ENCODE peak calls at places on chromosomes 11 and 22, in five cellular contexts. One of them, this sample, is unnamed.

GRCh38 chr11:35619754-35620640 is 1.7 kb downstream of the FJX1 start:
- DNase-seq in GM10248: peak
- DNase-seq in fibroblast of mammary gland: no peak
- DNase-seq in nephron progenitor cell: peak
- DNase-seq in sigmoid colon: peak
- DNase-seq in this sample: peak

GRCh38 chr11:8192016-8192895 is 23.4 kb upstream of the RIC3 start:
- DNase-seq in GM10248: peak
- DNase-seq in nephron progenitor cell: peak
- DNase-seq in fibroblast of mammary gland: peak
- DNase-seq in sigmoid colon: no peak
- DNase-seq in this sample: peak

GRCh38 chr11:44637477-44637876 is 72.0 kb downstream of the CD82 start:
- DNase-seq in sigmoid colon: no peak
- DNase-seq in GM10248: no peak
- DNase-seq in nephron progenitor cell: no peak
- DNase-seq in fibroblast of mammary gland: peak
- DNase-seq in this sample: no peak

GRCh38 chr22:42932857-42933782 is 76.0 kb upstream of the ARFGAP3 start:
- DNase-seq in nephron progenitor cell: no peak
- DNase-seq in fibroblast of mammary gland: no peak
- DNase-seq in GM10248: peak
- DNase-seq in sigmoid colon: no peak
- DNase-seq in this sample: no peak

GRCh38 chr11:25094085-25094802 is 597.4 kb downstream of the LUZP2 start:
- DNase-seq in fibroblast of mammary gland: no peak
- DNase-seq in nephron progenitor cell: no peak
- DNase-seq in sigmoid colon: no peak
- DNase-seq in GM10248: no peak
- DNase-seq in this sample: no peak

GRCh38 chr22:32828150-32828549 is 26.6 kb downstream of the TIMP3 start:
- DNase-seq in fibroblast of mammary gland: no peak
- DNase-seq in sigmoid colon: peak
- DNase-seq in GM10248: no peak
- DNase-seq in nephron progenitor cell: no peak
- DNase-seq in this sample: no peak

GRCh38 chr11:116911981-116912734 is 74.7 kb upstream of the APOA1 start:
- DNase-seq in nephron progenitor cell: no peak
- DNase-seq in GM10248: no peak
- DNase-seq in sigmoid colon: no peak
- DNase-seq in fibroblast of mammary gland: peak
- DNase-seq in this sample: no peak

GRCh38 chr11:120035756-120036155 is 102.2 kb downstream of the TRIM29 start:
- DNase-seq in fibroblast of mammary gland: no peak
- DNase-seq in sigmoid colon: no peak
- DNase-seq in GM10248: no peak
- DNase-seq in nephron progenitor cell: no peak
- DNase-seq in this sample: no peak

GRCh38 chr11:32427616-32427934 is 7.8 kb downstream of the WT1 start:
- DNase-seq in sigmoid colon: no peak
- DNase-seq in fibroblast of mammary gland: no peak
- DNase-seq in GM10248: no peak
- DNase-seq in nephron progenitor cell: no peak
- DNase-seq in this sample: no peak

GRCh38 chr11:76857776-76858461 is 2.8 kb upstream of the ACER3 start:
- DNase-seq in GM10248: no peak
- DNase-seq in nephron progenitor cell: no peak
- DNase-seq in fibroblast of mammary gland: no peak
- DNase-seq in sigmoid colon: no peak
- DNase-seq in this sample: no peak

GRCh38 chr22:43869799-43870198 is 7.5 kb upstream of the SULT4A1 start:
- DNase-seq in sigmoid colon: no peak
- DNase-seq in GM10248: no peak
- DNase-seq in nephron progenitor cell: no peak
- DNase-seq in fibroblast of mammary gland: no peak
- DNase-seq in this sample: no peak

GRCh38 chr11:85889676-85890579 is 34.7 kb downstream of the CCDC83 start:
- DNase-seq in fibroblast of mammary gland: peak
- DNase-seq in GM10248: no peak
- DNase-seq in sigmoid colon: no peak
- DNase-seq in nephron progenitor cell: no peak
- DNase-seq in this sample: no peak

GRCh38 chr11:64457416-64458010 is 98.6 kb downstream of the RPS6KA4 start:
- DNase-seq in fibroblast of mammary gland: no peak
- DNase-seq in sigmoid colon: peak
- DNase-seq in GM10248: no peak
- DNase-seq in nephron progenitor cell: no peak
- DNase-seq in this sample: no peak

GRCh38 chr11:19713221-19714092 is 820 bp downstream of the NAV2 start:
- DNase-seq in fibroblast of mammary gland: no peak
- DNase-seq in sigmoid colon: peak
- DNase-seq in GM10248: no peak
- DNase-seq in nephron progenitor cell: peak
- DNase-seq in this sample: peak

GRCh38 chr11:95469268-95469667 is 238.3 kb upstream of the SESN3 start:
- DNase-seq in fibroblast of mammary gland: peak
- DNase-seq in nephron progenitor cell: no peak
- DNase-seq in GM10248: no peak
- DNase-seq in sigmoid colon: no peak
- DNase-seq in this sample: no peak

GRCh38 chr11:2664886-2665746 is 34.7 kb downstream of the KCNQ1OT1 start:
- DNase-seq in sigmoid colon: peak
- DNase-seq in GM10248: no peak
- DNase-seq in fibroblast of mammary gland: no peak
- DNase-seq in nephron progenitor cell: no peak
- DNase-seq in this sample: no peak

GRCh38 chr22:48872271-48873260 is 955.1 kb downstream of the BRD1 start:
- DNase-seq in fibroblast of mammary gland: no peak
- DNase-seq in GM10248: no peak
- DNase-seq in nephron progenitor cell: no peak
- DNase-seq in sigmoid colon: peak
- DNase-seq in this sample: no peak

GRCh38 chr11:73308963-73309960 is 1.2 kb downstream of the ARHGEF17 start:
- DNase-seq in nephron progenitor cell: peak
- DNase-seq in sigmoid colon: peak
- DNase-seq in GM10248: no peak
- DNase-seq in fibroblast of mammary gland: peak
- DNase-seq in this sample: peak

GRCh38 chr11:2930705-2931415 is 1.6 kb upstream of the PHLDA2 start:
- DNase-seq in sigmoid colon: peak
- DNase-seq in fibroblast of mammary gland: peak
- DNase-seq in nephron progenitor cell: peak
- DNase-seq in GM10248: peak
- DNase-seq in this sample: peak

GRCh38 chr11:126419801-126420729 is 64.6 kb downstream of the ST3GAL4 start:
- DNase-seq in GM10248: peak
- DNase-seq in nephron progenitor cell: no peak
- DNase-seq in fibroblast of mammary gland: peak
- DNase-seq in sigmoid colon: no peak
- DNase-seq in this sample: no peak

GRCh38 chr22:50268655-50269113 is 1.5 kb downstream of the MAPK11 start:
- DNase-seq in nephron progenitor cell: no peak
- DNase-seq in GM10248: no peak
- DNase-seq in fibroblast of mammary gland: peak
- DNase-seq in sigmoid colon: no peak
- DNase-seq in this sample: no peak

GRCh38 chr11:120974980-120975379 is 48.9 kb upstream of the TBCEL start:
- DNase-seq in nephron progenitor cell: no peak
- DNase-seq in fibroblast of mammary gland: no peak
- DNase-seq in GM10248: no peak
- DNase-seq in sigmoid colon: no peak
- DNase-seq in this sample: no peak

GRCh38 chr22:44753189-44754042 is 1.0 kb downstream of the ARHGAP8 start:
- DNase-seq in nephron progenitor cell: no peak
- DNase-seq in GM10248: no peak
- DNase-seq in fibroblast of mammary gland: peak
- DNase-seq in sigmoid colon: no peak
- DNase-seq in this sample: no peak

DNA sequence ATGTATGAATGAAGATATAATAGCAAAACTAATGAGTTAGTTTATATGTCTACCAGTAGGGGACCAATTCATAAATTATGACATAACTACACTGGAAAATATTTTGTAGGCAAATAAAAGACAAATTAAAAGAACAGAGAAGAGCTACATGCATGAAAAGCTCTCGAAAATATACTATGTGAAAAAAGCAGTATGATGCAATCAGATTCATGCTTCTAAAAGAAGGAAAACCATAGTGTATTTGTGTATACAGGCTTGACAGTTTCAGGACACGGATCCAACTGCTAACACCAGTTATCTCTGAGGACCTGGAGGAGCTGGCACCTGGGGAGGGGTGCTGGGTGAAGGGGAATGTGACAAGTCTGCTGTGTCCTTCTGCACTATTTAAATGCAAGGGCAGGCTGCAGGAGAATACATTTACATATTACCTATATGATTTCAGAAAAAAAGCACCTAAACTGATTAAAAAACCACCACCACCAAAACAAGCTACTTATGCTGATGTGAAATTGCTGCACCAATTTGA is 6.8 kb downstream of the SMCO4 start:
- DNase-seq in nephron progenitor cell: no peak
- DNase-seq in sigmoid colon: no peak
- DNase-seq in fibroblast of mammary gland: no peak
- DNase-seq in GM10248: no peak
- DNase-seq in this sample: no peak
- TF ChIP-seq CTCF in nephron progenitor cell: no peak
- TF ChIP-seq CTCF in sigmoid colon: no peak
- TF ChIP-seq CTCF in fibroblast of mammary gland: no peak
- TF ChIP-seq CTCF in GM10248: no peak
- TF ChIP-seq CTCF in this sample: peak

GRCh38 chr11:107953506-107953905 is 25.3 kb downstream of the RAB39A start:
- DNase-seq in sigmoid colon: no peak
- DNase-seq in nephron progenitor cell: no peak
- DNase-seq in GM10248: no peak
- DNase-seq in fibroblast of mammary gland: no peak
- DNase-seq in this sample: no peak

GRCh38 chr11:107956543-107956942 is 28.3 kb downstream of the RAB39A start:
- DNase-seq in GM10248: no peak
- DNase-seq in nephron progenitor cell: no peak
- DNase-seq in sigmoid colon: no peak
- DNase-seq in fibroblast of mammary gland: no peak
- DNase-seq in this sample: no peak

GRCh38 chr11:107962181-107962580 is 33.9 kb downstream of the RAB39A start:
- DNase-seq in fibroblast of mammary gland: no peak
- DNase-seq in sigmoid colon: no peak
- DNase-seq in nephron progenitor cell: no peak
- DNase-seq in GM10248: no peak
- DNase-seq in this sample: no peak

GRCh38 chr11:107961480-107961879 is 33.2 kb downstream of the RAB39A start:
- DNase-seq in GM10248: no peak
- DNase-seq in nephron progenitor cell: no peak
- DNase-seq in fibroblast of mammary gland: no peak
- DNase-seq in sigmoid colon: no peak
- DNase-seq in this sample: no peak

GRCh38 chr11:107957109-107957588 is 28.9 kb downstream of the RAB39A start:
- DNase-seq in sigmoid colon: no peak
- DNase-seq in GM10248: no peak
- DNase-seq in fibroblast of mammary gland: peak
- DNase-seq in nephron progenitor cell: no peak
- DNase-seq in this sample: no peak
- TF ChIP-seq CTCF in sigmoid colon: no peak
- TF ChIP-seq CTCF in GM10248: no peak
- TF ChIP-seq CTCF in fibroblast of mammary gland: no peak
- TF ChIP-seq CTCF in nephron progenitor cell: no peak
- TF ChIP-seq CTCF in this sample: no peak

DNA sequence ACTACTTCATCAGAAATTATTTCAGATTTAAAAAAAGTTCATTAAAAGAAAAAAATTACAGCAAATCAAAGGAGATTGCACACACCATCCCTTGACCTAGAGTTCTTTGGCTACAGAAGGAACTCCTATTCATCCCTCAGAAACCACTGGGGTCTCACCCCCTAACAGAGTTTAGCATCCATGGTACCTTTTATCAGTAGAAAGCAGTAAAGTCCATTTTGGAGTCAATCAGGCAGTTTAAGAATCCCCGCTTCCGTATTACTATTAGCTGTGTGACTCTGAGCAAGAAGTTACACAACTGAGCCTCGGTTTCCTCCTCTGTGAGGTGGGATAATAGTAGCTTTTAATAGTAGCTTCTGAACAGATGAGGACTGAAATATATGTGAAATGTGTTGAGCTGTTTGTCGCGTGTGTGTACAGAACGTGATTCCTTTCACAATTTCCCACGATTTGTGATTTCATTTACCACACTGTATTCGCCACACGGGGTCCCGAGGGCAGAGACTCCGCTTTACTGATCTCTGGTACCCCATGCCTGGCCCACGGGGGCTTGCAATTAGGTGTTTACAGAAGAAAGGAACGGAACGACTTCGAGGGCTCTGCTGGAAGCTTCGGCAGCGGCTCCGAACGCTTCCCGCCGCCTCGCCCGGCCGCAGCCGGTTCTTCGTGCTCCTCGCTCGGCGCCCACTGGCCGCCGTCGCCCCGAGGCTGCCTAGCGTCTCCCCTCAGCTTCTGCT is 72.5 kb upstream of the ZBED5 start:
- DNase-seq in fibroblast of mammary gland: peak
- DNase-seq in nephron progenitor cell: no peak
- DNase-seq in GM10248: no peak
- DNase-seq in sigmoid colon: no peak
- DNase-seq in this sample: no peak
- TF ChIP-seq CTCF in fibroblast of mammary gland: no peak
- TF ChIP-seq CTCF in nephron progenitor cell: no peak
- TF ChIP-seq CTCF in GM10248: no peak
- TF ChIP-seq CTCF in sigmoid colon: no peak
- TF ChIP-seq CTCF in this sample: no peak

DNA sequence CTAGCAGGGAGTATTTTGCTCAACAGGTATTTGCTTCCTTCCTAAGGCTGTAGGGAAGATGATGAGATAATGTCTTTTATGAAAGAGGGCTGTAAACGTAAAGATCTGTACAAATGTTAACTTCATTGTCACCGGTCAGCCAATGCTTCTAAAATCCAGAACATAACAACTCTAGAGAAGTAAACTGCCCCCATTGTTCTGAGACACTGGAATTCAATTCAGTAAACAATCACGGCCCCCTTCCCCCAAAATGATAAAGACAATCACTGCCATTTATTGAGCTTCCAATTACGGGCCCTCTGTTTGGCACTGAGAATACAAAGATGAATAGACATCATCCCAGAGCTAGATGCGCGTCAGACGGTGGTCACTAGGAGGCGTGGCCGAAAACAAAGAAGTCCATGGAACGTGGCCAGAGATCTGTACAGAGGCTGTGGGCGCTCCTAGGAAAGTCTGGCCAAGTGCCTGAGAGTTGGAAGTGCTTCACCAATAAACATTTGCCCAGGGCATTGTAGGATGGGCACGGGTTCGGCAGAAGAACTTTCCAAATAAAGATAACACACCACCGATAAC is 576 bp downstream of the TMEM258 start:
- DNase-seq in nephron progenitor cell: peak
- DNase-seq in sigmoid colon: peak
- DNase-seq in fibroblast of mammary gland: peak
- DNase-seq in GM10248: no peak
- DNase-seq in this sample: peak
- TF ChIP-seq CTCF in nephron progenitor cell: no peak
- TF ChIP-seq CTCF in sigmoid colon: no peak
- TF ChIP-seq CTCF in fibroblast of mammary gland: no peak
- TF ChIP-seq CTCF in GM10248: peak
- TF ChIP-seq CTCF in this sample: peak